ENCODE peak calls at places on chromosomes 12 and 14, in five cellular contexts. One of them, this sample, is unnamed. For H3K4me1, the result is how much of the 10 kb centered on the place peaks cover.

GRCh38 chr12:48198619-48198973 is 4.5 kb downstream of the OR10AD1 start:
- DNase-seq in CD8-positive, alpha-beta T cell: no peak
- DNase-seq in neural progenitor cell: no peak
- DNase-seq in adrenal gland: peak
- DNase-seq in spleen: peak
- DNase-seq in this sample: no peak

GRCh38 chr12:126668961-126669360 is 1598.0 kb upstream of the TMEM132C start:
- DNase-seq in CD8-positive, alpha-beta T cell: no peak
- DNase-seq in neural progenitor cell: no peak
- DNase-seq in spleen: no peak
- DNase-seq in adrenal gland: no peak
- DNase-seq in this sample: no peak

GRCh38 chr14:76056128-76056527 is 70.6 kb downstream of the IFT43 start:
- DNase-seq in CD8-positive, alpha-beta T cell: no peak
- DNase-seq in neural progenitor cell: no peak
- DNase-seq in spleen: no peak
- DNase-seq in adrenal gland: no peak
- DNase-seq in this sample: no peak

GRCh38 chr12:120388711-120389431 is 19.9 kb upstream of the MSI1 start:
- DNase-seq in neural progenitor cell: peak
- DNase-seq in adrenal gland: no peak
- DNase-seq in CD8-positive, alpha-beta T cell: no peak
- DNase-seq in spleen: no peak
- DNase-seq in this sample: no peak

GRCh38 chr14:44009642-44010041 is 497.4 kb downstream of the FSCB start:
- DNase-seq in neural progenitor cell: no peak
- DNase-seq in spleen: no peak
- DNase-seq in CD8-positive, alpha-beta T cell: no peak
- DNase-seq in adrenal gland: no peak
- DNase-seq in this sample: no peak

GRCh38 chr14:35122696-35123387 is 490 bp downstream of the PRORP start:
- DNase-seq in adrenal gland: peak
- DNase-seq in spleen: peak
- DNase-seq in neural progenitor cell: no peak
- DNase-seq in CD8-positive, alpha-beta T cell: no peak
- DNase-seq in this sample: no peak

GRCh38 chr14:20347747-20348146 is 4.3 kb downstream of the PARP2 start:
- DNase-seq in spleen: no peak
- DNase-seq in adrenal gland: peak
- DNase-seq in neural progenitor cell: no peak
- DNase-seq in CD8-positive, alpha-beta T cell: no peak
- DNase-seq in this sample: no peak

GRCh38 chr14:93619176-93619793 is 169.0 kb downstream of the PRIMA1 start:
- DNase-seq in spleen: no peak
- DNase-seq in neural progenitor cell: peak
- DNase-seq in CD8-positive, alpha-beta T cell: no peak
- DNase-seq in adrenal gland: peak
- DNase-seq in this sample: peak

GRCh38 chr12:114444422-114445279 is 38.7 kb upstream of the TBX5 start:
- DNase-seq in neural progenitor cell: peak
- DNase-seq in adrenal gland: no peak
- DNase-seq in CD8-positive, alpha-beta T cell: no peak
- DNase-seq in spleen: no peak
- DNase-seq in this sample: no peak

GRCh38 chr12:106919910-106920544 is 35.7 kb upstream of the TMEM263 start:
- DNase-seq in spleen: no peak
- DNase-seq in CD8-positive, alpha-beta T cell: no peak
- DNase-seq in adrenal gland: no peak
- DNase-seq in neural progenitor cell: peak
- DNase-seq in this sample: peak

GRCh38 chr14:80358112-80358511 is 146.8 kb upstream of the DIO2 start:
- DNase-seq in adrenal gland: no peak
- DNase-seq in spleen: no peak
- DNase-seq in CD8-positive, alpha-beta T cell: no peak
- DNase-seq in neural progenitor cell: no peak
- DNase-seq in this sample: no peak

GRCh38 chr12:95147836-95148235 is 69.4 kb downstream of the FGD6 start:
- DNase-seq in spleen: no peak
- DNase-seq in CD8-positive, alpha-beta T cell: no peak
- DNase-seq in neural progenitor cell: peak
- DNase-seq in adrenal gland: no peak
- DNase-seq in this sample: no peak

GRCh38 chr12:55686366-55687010 is 21.2 kb downstream of the ITGA7 start:
- DNase-seq in spleen: no peak
- DNase-seq in CD8-positive, alpha-beta T cell: no peak
- DNase-seq in neural progenitor cell: no peak
- DNase-seq in adrenal gland: no peak
- DNase-seq in this sample: no peak

GRCh38 chr12:117921922-117922777 is 46.6 kb downstream of the KSR2 start:
- DNase-seq in CD8-positive, alpha-beta T cell: no peak
- DNase-seq in spleen: no peak
- DNase-seq in neural progenitor cell: no peak
- DNase-seq in adrenal gland: no peak
- DNase-seq in this sample: no peak

GRCh38 chr12:113591480-113591971 is 119.9 kb upstream of the LHX5 start:
- DNase-seq in neural progenitor cell: peak
- DNase-seq in spleen: peak
- DNase-seq in CD8-positive, alpha-beta T cell: no peak
- DNase-seq in adrenal gland: no peak
- DNase-seq in this sample: peak

GRCh38 chr12:95173392-95174251 is 43.6 kb downstream of the FGD6 start:
- DNase-seq in neural progenitor cell: no peak
- DNase-seq in adrenal gland: peak
- DNase-seq in CD8-positive, alpha-beta T cell: no peak
- DNase-seq in spleen: no peak
- DNase-seq in this sample: peak

GRCh38 chr12:53051058-53051880 is 1.4 kb downstream of the TNS2 start:
- DNase-seq in spleen: no peak
- DNase-seq in CD8-positive, alpha-beta T cell: no peak
- DNase-seq in neural progenitor cell: no peak
- DNase-seq in adrenal gland: peak
- DNase-seq in this sample: no peak

GRCh38 chr14:101505216-101505970 is 55.9 kb upstream of the DIO3 start:
- DNase-seq in spleen: peak
- DNase-seq in neural progenitor cell: no peak
- DNase-seq in CD8-positive, alpha-beta T cell: no peak
- DNase-seq in adrenal gland: no peak
- DNase-seq in this sample: no peak

GRCh38 chr12:12582895-12583303 is 20.2 kb upstream of the DUSP16 start:
- DNase-seq in CD8-positive, alpha-beta T cell: no peak
- DNase-seq in neural progenitor cell: no peak
- DNase-seq in adrenal gland: no peak
- DNase-seq in spleen: no peak
- DNase-seq in this sample: no peak

GRCh38 chr12:40216516-40217288 is 8.1 kb upstream of the LRRK2 start:
- DNase-seq in adrenal gland: no peak
- DNase-seq in neural progenitor cell: no peak
- DNase-seq in CD8-positive, alpha-beta T cell: no peak
- DNase-seq in spleen: no peak
- DNase-seq in this sample: no peak

GRCh38 chr14:95510804-95511203 is 5.6 kb downstream of the SYNE3 start:
- DNase-seq in spleen: peak
- DNase-seq in CD8-positive, alpha-beta T cell: no peak
- DNase-seq in neural progenitor cell: peak
- DNase-seq in adrenal gland: peak
- DNase-seq in this sample: no peak

GRCh38 chr12:132315507-132315906 is 13.9 kb downstream of the GALNT9 start:
- DNase-seq in CD8-positive, alpha-beta T cell: no peak
- DNase-seq in spleen: no peak
- DNase-seq in adrenal gland: no peak
- DNase-seq in neural progenitor cell: no peak
- DNase-seq in this sample: no peak

GRCh38 chr12:6849976-6850560 is 1.0 kb downstream of the CDCA3 start:
- DNase-seq in CD8-positive, alpha-beta T cell: no peak
- DNase-seq in adrenal gland: no peak
- DNase-seq in neural progenitor cell: no peak
- DNase-seq in spleen: no peak
- DNase-seq in this sample: no peak

GRCh38 chr12:52221912-52222457 is 11.1 kb upstream of the KRT7 start:
- DNase-seq in CD8-positive, alpha-beta T cell: no peak
- DNase-seq in neural progenitor cell: peak
- DNase-seq in adrenal gland: peak
- DNase-seq in spleen: peak
- DNase-seq in this sample: peak

GRCh38 chr12:131709226-131709625 is 1.7 kb upstream of the SFSWAP start:
- DNase-seq in CD8-positive, alpha-beta T cell: no peak
- DNase-seq in spleen: no peak
- DNase-seq in adrenal gland: no peak
- DNase-seq in neural progenitor cell: no peak
- DNase-seq in this sample: no peak

GRCh38 chr14:53532871-53533270 is 379.7 kb upstream of the DDHD1 start:
- DNase-seq in spleen: no peak
- DNase-seq in neural progenitor cell: no peak
- DNase-seq in adrenal gland: no peak
- DNase-seq in CD8-positive, alpha-beta T cell: no peak
- DNase-seq in this sample: no peak

GRCh38 chr12:78179346-78179745 is 348.7 kb downstream of the NAV3 start:
- DNase-seq in CD8-positive, alpha-beta T cell: no peak
- DNase-seq in adrenal gland: no peak
- DNase-seq in neural progenitor cell: peak
- DNase-seq in spleen: no peak
- DNase-seq in this sample: no peak

GRCh38 chr12:13559318-13559978 is 362.9 kb downstream of the EMP1 start:
- DNase-seq in spleen: no peak
- DNase-seq in CD8-positive, alpha-beta T cell: no peak
- DNase-seq in neural progenitor cell: no peak
- DNase-seq in adrenal gland: no peak
- DNase-seq in this sample: no peak

GRCh38 chr14:71399057-71399487 is 491.8 kb downstream of the PCNX1 start:
- DNase-seq in adrenal gland: no peak
- DNase-seq in spleen: no peak
- DNase-seq in CD8-positive, alpha-beta T cell: no peak
- DNase-seq in neural progenitor cell: no peak
- DNase-seq in this sample: no peak

GRCh38 chr12:108508243-108508642 is 6.8 kb upstream of the FICD start:
- DNase-seq in spleen: no peak
- DNase-seq in CD8-positive, alpha-beta T cell: no peak
- DNase-seq in adrenal gland: no peak
- DNase-seq in neural progenitor cell: no peak
- DNase-seq in this sample: no peak

DNA sequence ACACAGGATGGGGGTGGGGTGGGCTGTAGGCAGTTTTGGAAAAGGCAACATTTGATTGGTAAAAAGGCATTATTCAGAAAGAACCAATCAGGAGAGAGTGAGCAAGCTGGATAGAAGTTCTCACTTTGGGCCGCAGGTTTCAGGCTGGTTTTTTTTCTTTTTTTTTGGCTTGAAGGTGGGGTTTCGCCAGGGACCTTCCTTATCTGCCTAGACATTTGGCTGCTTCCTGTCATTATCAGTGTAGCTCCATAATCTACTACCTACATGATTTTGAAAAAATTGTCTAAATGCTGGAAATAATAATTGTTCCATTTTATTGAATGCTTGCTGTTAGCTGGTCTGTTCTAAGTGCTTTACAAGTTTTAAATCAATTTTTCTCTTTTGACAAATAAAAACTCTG is 649.0 kb downstream of the TMTC2 start:
- DNase-seq in adrenal gland: no peak
- DNase-seq in spleen: no peak
- DNase-seq in CD8-positive, alpha-beta T cell: no peak
- DNase-seq in neural progenitor cell: no peak
- DNase-seq in this sample: no peak
- TF ChIP-seq CTCF in adrenal gland: no peak
- TF ChIP-seq CTCF in spleen: no peak
- TF ChIP-seq CTCF in CD8-positive, alpha-beta T cell: no peak
- TF ChIP-seq CTCF in neural progenitor cell: no peak
- TF ChIP-seq CTCF in this sample: no peak

DNA sequence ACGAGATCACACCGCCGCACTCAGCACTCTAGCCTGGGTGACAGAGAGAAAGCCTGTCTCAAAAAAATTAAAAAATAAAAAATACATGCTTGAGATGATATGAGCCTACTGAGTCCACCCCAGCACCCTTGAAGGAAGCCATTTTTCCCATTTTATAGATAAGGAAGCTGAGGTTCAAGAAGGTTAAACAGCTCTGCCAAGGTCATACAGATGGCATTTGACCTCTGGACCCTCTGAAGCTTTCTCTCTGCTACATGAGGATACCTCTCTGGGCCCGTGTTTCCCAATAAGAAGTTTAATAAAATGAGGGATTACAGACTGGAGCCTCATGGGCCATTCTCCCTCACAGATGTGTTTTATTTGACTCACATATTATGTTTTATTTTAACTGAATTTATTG is 53.9 kb upstream of the PNMA1 start:
- DNase-seq in CD8-positive, alpha-beta T cell: no peak
- DNase-seq in adrenal gland: no peak
- DNase-seq in neural progenitor cell: no peak
- DNase-seq in spleen: no peak
- DNase-seq in this sample: no peak
- H3K4me1 ChIP-seq in CD8-positive, alpha-beta T cell: half or more
- H3K4me1 ChIP-seq in adrenal gland: half or more
- H3K4me1 ChIP-seq in neural progenitor cell: under half
- H3K4me1 ChIP-seq in spleen: half or more
- H3K4me1 ChIP-seq in this sample: under half

GRCh38 chr14:52179151-52179790 is 88.2 kb upstream of the PTGDR start:
- DNase-seq in adrenal gland: no peak
- DNase-seq in CD8-positive, alpha-beta T cell: no peak
- DNase-seq in spleen: no peak
- DNase-seq in neural progenitor cell: no peak
- DNase-seq in this sample: no peak

DNA sequence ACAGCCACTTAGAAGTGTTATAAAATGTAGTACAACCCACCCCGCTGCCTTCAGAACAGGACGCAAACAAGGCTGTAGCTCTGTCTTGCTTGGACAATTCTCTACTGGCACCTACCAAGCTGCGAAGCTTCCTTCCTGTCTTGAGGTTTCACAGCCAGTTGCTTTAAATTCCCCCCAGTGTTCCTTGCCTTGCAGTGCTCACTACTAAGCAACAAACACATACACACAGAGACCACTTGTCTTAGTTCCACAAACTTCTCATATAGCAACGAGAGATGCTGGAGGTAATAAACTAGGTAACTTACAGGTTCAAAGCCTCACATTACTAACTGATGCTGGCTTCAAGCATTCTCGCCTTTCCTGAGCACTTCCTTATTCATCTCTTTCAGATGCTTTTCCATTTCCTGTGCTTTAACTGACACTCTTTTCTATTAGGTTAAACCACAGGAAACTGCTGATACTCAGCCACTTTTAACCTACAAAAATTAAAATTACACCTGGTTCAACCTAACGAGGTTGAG is 91.5 kb upstream of the PTGDR start:
- DNase-seq in spleen: no peak
- DNase-seq in adrenal gland: no peak
- DNase-seq in CD8-positive, alpha-beta T cell: peak
- DNase-seq in neural progenitor cell: no peak
- DNase-seq in this sample: no peak
- TF ChIP-seq CTCF in spleen: no peak
- TF ChIP-seq CTCF in adrenal gland: no peak
- TF ChIP-seq CTCF in CD8-positive, alpha-beta T cell: no peak
- TF ChIP-seq CTCF in neural progenitor cell: no peak
- TF ChIP-seq CTCF in this sample: no peak

GRCh38 chr14:21921453-21921852 is 247.8 kb upstream of the OR4E1 start:
- DNase-seq in CD8-positive, alpha-beta T cell: no peak
- DNase-seq in adrenal gland: no peak
- DNase-seq in neural progenitor cell: no peak
- DNase-seq in spleen: no peak
- DNase-seq in this sample: no peak

GRCh38 chr14:21917699-21918436 is 244.2 kb upstream of the OR4E1 start:
- DNase-seq in CD8-positive, alpha-beta T cell: peak
- DNase-seq in neural progenitor cell: peak
- DNase-seq in spleen: no peak
- DNase-seq in adrenal gland: peak
- DNase-seq in this sample: peak

GRCh38 chr14:21924479-21924878 is 250.9 kb upstream of the OR4E1 start:
- DNase-seq in CD8-positive, alpha-beta T cell: peak
- DNase-seq in spleen: peak
- DNase-seq in adrenal gland: no peak
- DNase-seq in neural progenitor cell: peak
- DNase-seq in this sample: no peak

GRCh38 chr14:21923820-21924219 is 250.2 kb upstream of the OR4E1 start:
- DNase-seq in adrenal gland: no peak
- DNase-seq in neural progenitor cell: no peak
- DNase-seq in CD8-positive, alpha-beta T cell: peak
- DNase-seq in spleen: no peak
- DNase-seq in this sample: no peak
- H3K4me1 ChIP-seq in adrenal gland: under half
- H3K4me1 ChIP-seq in neural progenitor cell: under half
- H3K4me1 ChIP-seq in CD8-positive, alpha-beta T cell: under half
- H3K4me1 ChIP-seq in spleen: under half
- H3K4me1 ChIP-seq in this sample: under half

This sample was measured in BE2C.